ENCODE peak calls at places on chromosomes 2 and 18, in six cellular contexts. B is lower lobe of right lung, D is dorsolateral prefrontal cortex, S is K562, N is H1, K is tibial artery. M is an unnamed sample.

GRCh38 chr2:190088917-190089316 is 26.4 kb upstream of the MSTN start:
- DNase-seq in B (no peak), D (no peak), S (peak; percentile 30), N (no peak), K (no peak), M (peak; percentile 82)

GRCh38 chr18:8368490-8369217 is 240.6 kb upstream of the RAB12 start:
- DNase-seq in B (no peak), D (no peak), S (no peak), N (no peak), K (no peak), M (no peak)

GRCh38 chr2:227349989-227350648 is 25.1 kb downstream of the MFF start:
- DNase-seq in B (no peak), D (no peak), S (no peak), N (no peak), K (no peak), M (no peak)

GRCh38 chr2:224343226-224343625 is 58.7 kb downstream of the FAM124B start:
- DNase-seq in B (no peak), D (no peak), S (no peak), N (no peak), K (no peak), M (no peak)

GRCh38 chr2:141728886-141729285 is 401.9 kb downstream of the LRP1B start:
- DNase-seq in B (no peak), D (no peak), S (no peak), N (no peak), K (no peak), M (no peak)

GRCh38 chr2:239290618-239291504 is 110.0 kb downstream of the HDAC4 start:
- DNase-seq in B (peak; percentile 44), D (peak; percentile 26), S (no peak), N (no peak), K (peak; percentile 90), M (peak; percentile 88)

GRCh38 chr2:23595601-23596251 is 210.7 kb downstream of the KLHL29 start:
- DNase-seq in B (peak; percentile 54), D (no peak), S (no peak), N (no peak), K (peak; percentile 81), M (peak; percentile 59)

GRCh38 chr2:197708331-197708730 is 3.2 kb downstream of the MARS2 start:
- DNase-seq in B (no peak), D (no peak), S (no peak), N (no peak), K (no peak), M (peak; percentile 88)

GRCh38 chr2:42118759-42119569 is 50.2 kb upstream of the EML4 start:
- DNase-seq in B (no peak), D (no peak), S (no peak), N (no peak), K (no peak), M (no peak)

GRCh38 chr18:7830468-7830867 is 263.4 kb downstream of the PTPRM start:
- DNase-seq in B (no peak), D (no peak), S (no peak), N (no peak), K (no peak), M (no peak)

GRCh38 chr2:196957881-196958525 is 31.5 kb upstream of the PGAP1 start:
- DNase-seq in B (no peak), D (no peak), S (no peak), N (no peak), K (no peak), M (no peak)

GRCh38 chr18:57273194-57273593 is 79.2 kb upstream of the ST8SIA3 start:
- DNase-seq in B (no peak), D (no peak), S (no peak), N (no peak), K (no peak), M (no peak)

GRCh38 chr2:104872866-104873688 is 19.2 kb downstream of the POU3F3 start:
- DNase-seq in B (peak; percentile 69), D (peak; percentile 85), S (peak; percentile 40), N (no peak), K (no peak), M (peak; percentile 84)

GRCh38 chr2:126947090-126947404 is 48.4 kb downstream of the TEX51 start:
- DNase-seq in B (no peak), D (no peak), S (no peak), N (no peak), K (no peak), M (no peak)

GRCh38 chr2:209663149-209663548 is 108.5 kb upstream of the UNC80 start:
- DNase-seq in B (no peak), D (no peak), S (no peak), N (no peak), K (no peak), M (peak; percentile 71)

GRCh38 chr2:1553671-1554295 is 140.5 kb downstream of the TPO start:
- DNase-seq in B (no peak), D (no peak), S (no peak), N (no peak), K (no peak), M (peak; percentile 88)

GRCh38 chr2:232838406-232838874 is 31.6 kb upstream of the SNORC start:
- DNase-seq in B (no peak), D (no peak), S (peak; percentile 20), N (no peak), K (no peak), M (peak; percentile 26)

GRCh38 chr2:72891091-72891818 is 4.0 kb downstream of the SPR start:
- DNase-seq in B (no peak), D (no peak), S (no peak), N (no peak), K (no peak), M (peak; percentile 34)

GRCh38 chr2:196566969-196567666 is 72.4 kb upstream of the CCDC150 start:
- DNase-seq in B (no peak), D (no peak), S (no peak), N (no peak), K (no peak), M (peak; percentile 34)

GRCh38 chr2:17401096-17401495 is 117.1 kb downstream of the RAD51AP2 start:
- DNase-seq in B (no peak), D (no peak), S (no peak), N (no peak), K (no peak), M (no peak)

GRCh38 chr2:233817305-233817980 is 36.9 kb downstream of the HJURP start:
- DNase-seq in B (peak; percentile 18), D (no peak), S (no peak), N (no peak), K (peak; percentile 34), M (peak; percentile 35)

GRCh38 chr2:235642446-235643107 is 148.7 kb downstream of the AGAP1 start:
- DNase-seq in B (no peak), D (no peak), S (no peak), N (no peak), K (no peak), M (peak; percentile 72)

GRCh38 chr2:43210125-43210466 is 16.3 kb downstream of the ZFP36L2 start:
- DNase-seq in B (no peak), D (no peak), S (no peak), N (no peak), K (no peak), M (no peak)

GRCh38 chr2:43212931-43213330 is 13.5 kb downstream of the ZFP36L2 start:
- DNase-seq in B (peak; percentile 81), D (no peak), S (no peak), N (no peak), K (peak; percentile 77), M (no peak)

GRCh38 chr2:43212216-43212828 is 14.1 kb downstream of the ZFP36L2 start:
- DNase-seq in B (no peak), D (no peak), S (no peak), N (no peak), K (no peak), M (no peak)

GRCh38 chr2:43209204-43209717 is 17.1 kb downstream of the ZFP36L2 start:
- DNase-seq in B (no peak), D (no peak), S (no peak), N (no peak), K (no peak), M (no peak)

GRCh38 chr2:43210467-43211303 is 15.7 kb downstream of the ZFP36L2 start:
- DNase-seq in B (peak; percentile 82), D (no peak), S (peak; percentile 58), N (no peak), K (peak; percentile 75), M (peak; percentile 84)
- H3K27ac ChIP-seq in B (peak overlapping the region; percentile 67), D (no peak overlapping the region), S (peak overlapping the region; percentile 53), N (no peak overlapping the region), K (peak overlapping the region; percentile 35), M (no peak overlapping the region)

GRCh38 chr2:51706220-51706619 is 674.3 kb upstream of the NRXN1 start:
- DNase-seq in B (no peak), D (no peak), S (no peak), N (no peak), K (no peak), M (no peak)

GRCh38 chr2:51707625-51708024 is 675.7 kb upstream of the NRXN1 start:
- DNase-seq in B (no peak), D (no peak), S (no peak), N (no peak), K (no peak), M (no peak)

GRCh38 chr2:51710222-51710621 is 678.3 kb upstream of the NRXN1 start:
- DNase-seq in B (no peak), D (no peak), S (no peak), N (peak; percentile 25), K (no peak), M (no peak)

GRCh38 chr2:51705418-51705817 is 673.5 kb upstream of the NRXN1 start:
- DNase-seq in B (no peak), D (no peak), S (no peak), N (no peak), K (no peak), M (no peak)
- H3K27ac ChIP-seq in B (no peak overlapping the region), D (no peak overlapping the region), S (no peak overlapping the region), N (no peak overlapping the region), K (no peak overlapping the region), M (no peak overlapping the region)

DNA sequence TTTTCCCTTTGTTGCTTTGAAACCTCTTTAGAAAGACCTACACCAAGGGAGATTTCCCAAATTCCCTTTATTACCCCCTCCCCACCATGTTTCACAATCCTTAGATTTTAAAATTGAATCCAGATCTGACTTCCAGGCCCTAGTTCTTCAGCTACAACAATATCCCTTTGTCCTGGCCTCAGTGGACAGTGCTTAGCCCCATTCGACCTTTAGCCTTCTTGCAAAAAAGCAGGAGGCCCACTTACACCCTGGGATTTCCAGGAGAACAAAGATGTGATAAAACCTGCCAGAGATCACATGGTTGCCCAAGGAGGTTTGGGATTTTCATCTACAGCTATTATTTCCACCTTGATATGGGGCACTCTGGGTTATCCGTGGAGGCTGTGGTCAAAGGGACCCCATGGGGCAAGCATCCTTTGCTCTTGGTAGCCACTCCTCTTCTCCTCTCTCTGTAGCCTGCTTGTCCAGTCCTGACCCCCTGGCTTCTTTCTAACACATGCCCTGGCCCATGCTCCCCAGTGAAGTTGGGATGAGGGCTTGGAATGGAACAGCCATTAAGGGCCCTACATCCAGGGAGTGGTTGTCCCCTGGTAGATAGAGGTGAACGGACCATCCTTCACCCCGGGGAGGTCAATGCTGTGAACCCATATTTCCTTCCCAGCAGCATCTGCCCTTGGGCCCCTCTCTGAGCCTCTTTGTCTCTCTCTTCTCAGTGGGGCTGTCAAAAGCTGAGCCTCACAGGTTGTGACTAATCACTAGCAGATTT is 267.4 kb downstream of the DYSF start:
- DNase-seq in B (no peak), D (no peak), S (no peak), N (no peak), K (no peak), M (peak; percentile 74)
- H3K27ac ChIP-seq in B (peak overlapping the region; percentile 20), D (no peak overlapping the region), S (no peak overlapping the region), N (no peak overlapping the region), K (peak overlapping the region; percentile 69), M (peak overlapping the region; percentile 52)

DNA sequence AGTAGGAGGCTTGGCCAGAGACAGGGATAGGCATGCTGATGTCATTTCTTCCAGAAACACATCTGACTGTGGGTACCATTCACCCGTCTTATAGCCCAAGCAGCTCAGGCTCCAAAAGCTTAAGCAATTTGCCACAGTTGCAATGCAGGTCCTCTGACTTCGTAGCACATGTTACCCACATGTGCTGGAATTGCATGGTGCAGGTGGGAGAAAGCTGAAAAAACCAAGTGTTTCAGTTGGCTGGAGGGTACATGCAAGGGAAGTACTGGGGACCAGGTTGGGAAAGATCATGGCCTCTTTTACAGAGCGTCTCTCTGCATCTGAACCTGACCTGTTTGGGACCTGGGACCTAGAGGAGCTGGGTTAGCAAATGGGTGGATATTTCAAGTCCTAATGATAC is 45.9 kb upstream of the TTC39C start:
- DNase-seq in B (no peak), D (no peak), S (no peak), N (no peak), K (no peak), M (no peak)
- H3K27ac ChIP-seq in B (no peak overlapping the region), D (no peak overlapping the region), S (no peak overlapping the region), N (no peak overlapping the region), K (no peak overlapping the region), M (no peak overlapping the region)

M was measured in GM23248.